ENCODE peak calls at places on chromosome 9, in six cellular contexts. U is activated naive CD8-positive, alpha-beta T cell treated with anti-CD3 and anti-CD28 coated beads, Interleukin-2, amount 50 U/mL, for 24 hours; I is naive thymus-derived CD8-positive, alpha-beta T cell; M is Daoy; A is globus pallidus; T is activated CD4-positive, alpha-beta T cell treated with anti-CD3 and anti-CD28 coated beads, Interleukin-2, amount 50 U/mL, for 1 hour. J is an unnamed sample.
A peak's percentile ranks its signal among the peaks of the same experiment; 100 is the strongest.

GRCh38 chr9:110619831-110620230 is 40.3 kb upstream of the SVEP1 start:
- DNase-seq in A (no peak), T (no peak), U (no peak), M (no peak), I (no peak), J (no peak)

GRCh38 chr9:4490705-4491620 is 695 bp downstream of the SLC1A1 start:
- DNase-seq in I (peak; percentile 2), T (no peak), M (peak; percentile 13), U (no peak), A (no peak), J (peak; percentile 81)

GRCh38 chr9:134851015-134851414 is 29.6 kb upstream of the FCN2 start:
- DNase-seq in M (no peak), U (no peak), I (no peak), A (no peak), T (no peak), J (peak; percentile 31)

GRCh38 chr9:28264368-28264767 is 691.1 kb upstream of the C9orf72 start:
- DNase-seq in A (no peak), T (no peak), M (no peak), I (no peak), U (no peak), J (no peak)

GRCh38 chr9:123894822-123895221 is 35.1 kb downstream of the DENND1A start:
- DNase-seq in I (no peak), T (no peak), A (no peak), M (no peak), U (no peak), J (peak; percentile 46)

GRCh38 chr9:76610009-76610352 is 151.0 kb downstream of the GCNT1 start:
- DNase-seq in U (no peak), I (no peak), M (peak; percentile 20), T (no peak), A (peak; percentile 24), J (no peak)

GRCh38 chr9:111442360-111443027 is 41.7 kb downstream of the ECPAS start:
- DNase-seq in T (no peak), I (no peak), M (no peak), U (no peak), A (no peak), J (no peak)

GRCh38 chr9:133813749-133814585 is 75.8 kb upstream of the SARDH start:
- DNase-seq in A (no peak), I (no peak), M (no peak), U (no peak), T (no peak), J (no peak)

GRCh38 chr9:114155967-114156294 is 594 bp downstream of the COL27A1 start:
- DNase-seq in A (no peak), T (no peak), U (peak; percentile 42), M (peak; percentile 62), I (no peak), J (peak; percentile 78)

GRCh38 chr9:134403682-134404301 is 77.5 kb downstream of the RXRA start:
- DNase-seq in T (peak; percentile 26), A (peak; percentile 58), U (peak; percentile 54), M (peak; percentile 93), I (peak; percentile 48), J (no peak)

GRCh38 chr9:128568470-128569083 is 16.2 kb downstream of the SPTAN1 start:
- DNase-seq in U (no peak), M (no peak), I (no peak), A (no peak), T (no peak), J (no peak)

GRCh38 chr9:72923077-72923476 is 29.8 kb downstream of the ALDH1A1 start:
- DNase-seq in I (no peak), A (no peak), U (no peak), T (no peak), M (no peak), J (no peak)

GRCh38 chr9:85339337-85339736 is 402.4 kb downstream of the AGTPBP1 start:
- DNase-seq in T (no peak), U (no peak), I (no peak), M (peak; percentile 13), A (no peak), J (no peak)

GRCh38 chr9:95447660-95448420 is 68.9 kb downstream of the PTCH1 start:
- DNase-seq in I (no peak), A (no peak), M (no peak), T (no peak), U (no peak), J (peak; percentile 91)

GRCh38 chr9:130756037-130756436 is 62.5 kb downstream of the EXOSC2 start:
- DNase-seq in U (no peak), I (no peak), T (no peak), A (no peak), M (no peak), J (no peak)

GRCh38 chr9:112043423-112043822 is 131.7 kb downstream of the SUSD1 start:
- DNase-seq in A (no peak), T (no peak), U (no peak), M (no peak), I (no peak), J (no peak)

GRCh38 chr9:107588393-107588792 is 98.8 kb upstream of the KLF4 start:
- DNase-seq in U (no peak), T (no peak), M (no peak), A (no peak), I (no peak), J (no peak)

GRCh38 chr9:8391566-8391965 is 592.0 kb upstream of the DMAC1 start:
- DNase-seq in I (no peak), A (no peak), T (no peak), M (no peak), U (no peak), J (no peak)

GRCh38 chr9:97406620-97407177 is 5.2 kb upstream of the TDRD7 start:
- DNase-seq in A (no peak), I (no peak), M (no peak), U (no peak), T (no peak), J (no peak)

GRCh38 chr9:87766697-87767096 is 40.8 kb downstream of the CTSL start:
- DNase-seq in M (no peak), T (no peak), I (no peak), A (no peak), U (no peak), J (peak; percentile 62)

GRCh38 chr9:38134578-38134977 is 65.6 kb upstream of the SHB start:
- DNase-seq in T (no peak), I (no peak), A (no peak), M (no peak), U (no peak), J (no peak)

GRCh38 chr9:2285411-2285810 is 270.3 kb downstream of the SMARCA2 start:
- DNase-seq in M (no peak), U (no peak), T (no peak), A (no peak), I (no peak), J (no peak)

GRCh38 chr9:99948896-99949295 is 42.4 kb downstream of the STX17 start:
- DNase-seq in M (peak; percentile 25), A (no peak), I (no peak), T (no peak), U (no peak), J (no peak)

GRCh38 chr9:120966005-120966369 is 39.4 kb upstream of the TRAF1 start:
- DNase-seq in U (no peak), T (no peak), M (no peak), A (no peak), I (no peak), J (no peak)

GRCh38 chr9:137422668-137423000 is 328 bp downstream of the EXD3 start:
- DNase-seq in I (no peak), T (no peak), U (peak; percentile 47), M (peak; percentile 61), A (no peak), J (peak; percentile 73)

GRCh38 chr9:136185066-136185465 is 19.9 kb downstream of the LHX3 start:
- DNase-seq in M (no peak), T (no peak), A (no peak), U (no peak), I (no peak), J (no peak)

GRCh38 chr9:17744786-17745185 is 165.9 kb downstream of the SH3GL2 start:
- DNase-seq in I (no peak), A (no peak), U (no peak), T (no peak), M (peak; percentile 9), J (peak; percentile 82)

GRCh38 chr9:16207161-16207560 is 654.3 kb downstream of the CCDC171 start:
- DNase-seq in U (peak; percentile 29), A (no peak), I (peak; percentile 36), T (no peak), M (peak; percentile 74), J (no peak)

GRCh38 chr9:121288557-121288873 is 20.6 kb downstream of the GSN start:
- DNase-seq in A (no peak), M (no peak), T (no peak), U (no peak), I (no peak), J (no peak)

GRCh38 chr9:120927125-120928014 is 774 bp upstream of the TRAF1 start:
- DNase-seq in A (no peak), T (no peak), I (no peak), M (no peak), U (no peak), J (no peak)

GRCh38 chr9:121567142-121568100 is 67.8 kb upstream of the GGTA1 start:
- DNase-seq in M (no peak), T (no peak), A (no peak), I (no peak), U (no peak), J (peak; percentile 52)

GRCh38 chr9:12426198-12426864 is 266.9 kb upstream of the TYRP1 start:
- DNase-seq in I (no peak), A (no peak), T (no peak), M (peak; percentile 9), U (no peak), J (peak; percentile 57)

GRCh38 chr9:134670851-134671281 is 29.3 kb downstream of the COL5A1 start:
- DNase-seq in I (no peak), M (no peak), A (no peak), T (no peak), U (no peak), J (no peak)

GRCh38 chr9:91858670-91859030 is 91.4 kb downstream of the ROR2 start:
- DNase-seq in U (no peak), T (no peak), M (no peak), A (no peak), I (no peak), J (peak; percentile 58)

GRCh38 chr9:35341585-35341984 is 148.3 kb upstream of the RUSC2 start:
- DNase-seq in U (no peak), A (no peak), M (peak; percentile 49), I (no peak), T (no peak), J (peak; percentile 68)